ENCODE peak calls at places on chromosomes 11 and 22, in ten cellular contexts. X is mucosa of descending colon; I is stomach; B is naive thymus-derived CD4-positive, alpha-beta T cell; D is dorsolateral prefrontal cortex; K is fibroblast of the aortic adventitia; W is endodermal cell; J is left lung; Q is Peyer's patch; R is mesendoderm. Y is an unnamed sample.

GRCh38 chr22:32475428-32476010 is 908 bp downstream of the FBXO7 start:
- DNase-seq in X (peak), I (peak), B (no peak), D (no peak), K (peak), W (peak), J (peak), Q (peak), R (peak), Y (peak)

GRCh38 chr11:19100885-19101284 is 16.1 kb upstream of the ZDHHC13 start:
- DNase-seq in X (no peak), I (no peak), B (no peak), D (no peak), K (no peak), W (no peak), J (no peak), Q (no peak), R (no peak), Y (no peak)

GRCh38 chr11:86674965-86675364 is 2.5 kb upstream of the ME3 start:
- DNase-seq in X (no peak), I (no peak), B (no peak), D (no peak), K (no peak), W (no peak), J (no peak), Q (no peak), R (no peak), Y (no peak)

GRCh38 chr22:47901911-47902310 is 1139.5 kb downstream of the TBC1D22A start:
- DNase-seq in X (no peak), I (no peak), B (no peak), D (no peak), K (no peak), W (peak), J (no peak), Q (no peak), R (peak), Y (peak)

GRCh38 chr22:49570032-49570848 is 257.4 kb downstream of the BRD1 start:
- DNase-seq in X (no peak), I (peak), B (no peak), D (no peak), K (no peak), W (peak), J (peak), Q (peak), R (no peak), Y (peak)

GRCh38 chr11:14095882-14096281 is 133.4 kb downstream of the SPON1 start:
- DNase-seq in X (no peak), I (no peak), B (no peak), D (no peak), K (no peak), W (no peak), J (no peak), Q (no peak), R (no peak), Y (no peak)

GRCh38 chr11:126751242-126751641 is 249.3 kb downstream of the KIRREL3 start:
- DNase-seq in X (no peak), I (no peak), B (no peak), D (no peak), K (peak), W (no peak), J (no peak), Q (no peak), R (no peak), Y (no peak)

GRCh38 chr11:59222464-59223065 is 9.8 kb upstream of the MPEG1 start:
- DNase-seq in X (no peak), I (no peak), B (no peak), D (no peak), K (no peak), W (no peak), J (no peak), Q (no peak), R (no peak), Y (no peak)

GRCh38 chr11:61480936-61481335 is 27.6 kb upstream of the LRRC10B start:
- DNase-seq in X (peak), I (no peak), B (no peak), D (no peak), K (no peak), W (peak), J (no peak), Q (no peak), R (peak), Y (peak)

GRCh38 chr11:112366777-112367176 is 106.1 kb upstream of the PLET1 start:
- DNase-seq in X (no peak), I (no peak), B (no peak), D (no peak), K (no peak), W (no peak), J (no peak), Q (no peak), R (no peak), Y (no peak)

GRCh38 chr11:91248199-91248807 is 976.3 kb upstream of the FAT3 start:
- DNase-seq in X (peak), I (peak), B (no peak), D (peak), K (peak), W (peak), J (no peak), Q (no peak), R (peak), Y (no peak)

GRCh38 chr11:107590460-107591097 is 368 bp upstream of the ELMOD1 start:
- DNase-seq in X (no peak), I (no peak), B (no peak), D (no peak), K (no peak), W (peak), J (no peak), Q (no peak), R (no peak), Y (peak)

GRCh38 chr22:44182591-44183588 is 2.2 kb downstream of the PARVG start:
- DNase-seq in X (peak), I (peak), B (peak), D (no peak), K (no peak), W (no peak), J (peak), Q (peak), R (no peak), Y (no peak)

GRCh38 chr22:50737728-50738648 is at the start of gene ACR:
- DNase-seq in X (no peak), I (peak), B (no peak), D (no peak), K (no peak), W (peak), J (no peak), Q (peak), R (no peak), Y (no peak)

GRCh38 chr22:28015056-28015445 is 96.0 kb upstream of the PITPNB start:
- DNase-seq in X (no peak), I (no peak), B (no peak), D (no peak), K (no peak), W (no peak), J (peak), Q (no peak), R (no peak), Y (no peak)

GRCh38 chr11:134407321-134407828 is 4.7 kb downstream of the B3GAT1 start:
- DNase-seq in X (no peak), I (peak), B (no peak), D (no peak), K (no peak), W (no peak), J (no peak), Q (no peak), R (no peak), Y (peak)

GRCh38 chr22:39522567-39523300 is 2.4 kb downstream of the ATF4 start:
- DNase-seq in X (peak), I (peak), B (no peak), D (peak), K (peak), W (no peak), J (no peak), Q (no peak), R (no peak), Y (no peak)

GRCh38 chr22:18063311-18063710 is 14.5 kb upstream of the PEX26 start:
- DNase-seq in X (no peak), I (no peak), B (no peak), D (no peak), K (no peak), W (no peak), J (no peak), Q (no peak), R (no peak), Y (no peak)

GRCh38 chr11:44014968-44015623 is 32.7 kb upstream of the ACCSL start:
- DNase-seq in X (no peak), I (no peak), B (no peak), D (peak), K (peak), W (no peak), J (no peak), Q (peak), R (no peak), Y (peak)

GRCh38 chr11:67384851-67385366 is 6.9 kb upstream of the RAD9A start:
- DNase-seq in X (no peak), I (no peak), B (no peak), D (peak), K (peak), W (no peak), J (no peak), Q (no peak), R (no peak), Y (no peak)

GRCh38 chr11:61021661-61022212 is 50.3 kb downstream of the CD6 start:
- DNase-seq in X (peak), I (peak), B (peak), D (no peak), K (no peak), W (peak), J (peak), Q (peak), R (peak), Y (peak)

GRCh38 chr11:67504023-67504949 is 877 bp downstream of the PITPNM1 start:
- DNase-seq in X (peak), I (no peak), B (peak), D (no peak), K (no peak), W (peak), J (no peak), Q (no peak), R (no peak), Y (peak)

GRCh38 chr11:76789443-76789719 is 6.2 kb downstream of the TSKU start:
- DNase-seq in X (no peak), I (no peak), B (no peak), D (no peak), K (no peak), W (peak), J (peak), Q (peak), R (no peak), Y (no peak)

GRCh38 chr11:62909107-62909894 is 11.9 kb downstream of the CHRM1 start:
- DNase-seq in X (peak), I (peak), B (no peak), D (peak), K (peak), W (peak), J (peak), Q (peak), R (peak), Y (peak)

GRCh38 chr22:42001127-42001526 is 2.5 kb downstream of the WBP2NL start:
- DNase-seq in X (no peak), I (no peak), B (no peak), D (no peak), K (no peak), W (peak), J (no peak), Q (no peak), R (no peak), Y (no peak)

GRCh38 chr11:117437791-117438130 is 110.1 kb downstream of the CEP164 start:
- DNase-seq in X (no peak), I (no peak), B (no peak), D (no peak), K (no peak), W (no peak), J (no peak), Q (no peak), R (no peak), Y (no peak)

GRCh38 chr11:72609045-72609444 is 65.2 kb downstream of the PDE2A start:
- DNase-seq in X (no peak), I (no peak), B (peak), D (no peak), K (peak), W (no peak), J (no peak), Q (no peak), R (peak), Y (peak)

DNA sequence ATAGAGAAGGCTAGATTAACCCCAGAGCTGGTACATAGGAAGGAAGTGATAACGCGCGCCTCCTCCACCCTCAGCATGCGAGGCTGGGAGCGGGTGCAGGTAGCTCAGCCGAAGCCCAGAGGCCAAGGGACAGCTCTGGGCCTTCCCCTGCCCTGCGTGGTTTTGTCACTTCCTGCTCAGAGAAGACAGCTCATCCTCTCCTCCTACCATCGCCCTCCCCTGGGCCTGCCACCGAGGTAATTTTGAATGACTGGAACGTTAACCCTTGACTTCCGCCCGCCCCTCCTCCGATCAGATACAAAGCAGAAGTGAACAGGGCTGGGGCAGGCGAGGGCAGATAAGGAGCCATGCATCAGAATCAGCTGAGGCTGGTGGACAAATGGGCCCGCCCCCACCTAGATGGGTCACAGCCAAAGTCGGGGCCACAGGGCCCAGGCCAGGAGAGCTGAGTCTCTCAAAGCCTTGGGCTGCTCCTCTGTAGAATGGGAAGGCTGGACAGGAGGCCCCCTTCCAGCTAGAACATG is 1.6 kb downstream of the RAC2 start:
- DNase-seq in X (peak), I (peak), B (peak), D (no peak), K (no peak), W (peak), J (peak), Q (peak), R (peak), Y (peak)
- H3K4me3 ChIP-seq in X (no peak), I (peak), B (peak), D (no peak), K (no peak), W (no peak), J (no peak), Q (peak), R (no peak), Y (no peak)

DNA sequence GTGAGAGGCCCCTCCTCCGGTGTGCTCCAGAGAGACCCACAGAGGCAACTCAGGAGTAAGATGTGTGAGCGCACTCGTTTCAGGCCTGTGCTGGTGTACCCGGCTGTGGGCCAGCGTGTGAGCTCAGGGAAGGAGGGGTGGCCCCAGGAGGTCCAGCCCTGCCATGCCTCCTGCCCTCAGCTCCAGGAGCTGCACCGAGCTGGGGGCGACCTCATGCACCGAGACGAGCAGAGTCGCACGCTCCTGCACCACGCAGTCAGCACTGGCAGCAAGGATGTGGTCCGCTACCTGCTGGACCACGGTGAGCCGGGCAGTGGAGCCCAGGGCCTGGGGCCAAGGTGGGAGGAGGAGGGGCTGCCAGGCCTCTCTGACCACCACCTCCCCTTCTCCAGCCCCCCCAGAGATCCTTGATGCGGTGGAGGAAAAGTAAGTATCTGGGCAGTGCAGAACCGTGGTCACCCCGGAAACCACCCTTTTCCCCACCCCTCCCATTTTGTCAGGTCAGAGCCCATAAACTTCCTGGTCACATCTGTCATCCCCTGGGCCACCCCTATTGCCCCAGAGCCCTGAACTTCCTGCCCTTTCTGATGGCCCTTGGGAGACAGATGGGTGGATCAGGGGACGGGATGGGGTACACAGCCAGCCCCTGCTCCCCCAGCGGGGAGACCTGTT is 2.5 kb upstream of the MDK start:
- DNase-seq in X (no peak), I (no peak), B (no peak), D (no peak), K (no peak), W (no peak), J (no peak), Q (no peak), R (no peak), Y (peak)
- H3K4me3 ChIP-seq in X (no peak), I (no peak), B (no peak), D (no peak), K (no peak), W (no peak), J (no peak), Q (no peak), R (no peak), Y (no peak)

GRCh38 chr11:10674440-10674855 is 19.1 kb downstream of the IRAG1 start:
- DNase-seq in X (no peak), I (no peak), B (peak), D (no peak), K (peak), W (no peak), J (no peak), Q (no peak), R (no peak), Y (no peak)
- H3K4me3 ChIP-seq in X (no peak), I (no peak), B (no peak), D (peak), K (no peak), W (no peak), J (no peak), Q (no peak), R (no peak), Y (no peak)

GRCh38 chr11:120078397-120078796 is 59.5 kb downstream of the TRIM29 start:
- DNase-seq in X (no peak), I (no peak), B (no peak), D (no peak), K (no peak), W (no peak), J (no peak), Q (no peak), R (no peak), Y (no peak)
- H3K4me3 ChIP-seq in X (no peak), I (no peak), B (no peak), D (no peak), K (no peak), W (no peak), J (no peak), Q (no peak), R (no peak), Y (no peak)

GRCh38 chr22:37823134-37823985 is at the start of gene GALR3:
- DNase-seq in X (no peak), I (no peak), B (no peak), D (no peak), K (no peak), W (no peak), J (no peak), Q (no peak), R (no peak), Y (peak)

GRCh38 chr22:37827056-37827455 is 3.9 kb downstream of the GALR3 start:
- DNase-seq in X (no peak), I (no peak), B (no peak), D (peak), K (peak), W (no peak), J (no peak), Q (no peak), R (no peak), Y (peak)

GRCh38 chr22:37822079-37822833 is 926 bp upstream of the GALR3 start:
- DNase-seq in X (no peak), I (no peak), B (no peak), D (no peak), K (no peak), W (peak), J (no peak), Q (no peak), R (peak), Y (peak)

GRCh38 chr22:37820350-37820749 is 2.8 kb upstream of the GALR3 start:
- DNase-seq in X (no peak), I (no peak), B (no peak), D (no peak), K (no peak), W (no peak), J (no peak), Q (no peak), R (no peak), Y (no peak)

GRCh38 chr22:37824674-37825641 is 1.8 kb downstream of the GALR3 start:
- DNase-seq in X (no peak), I (no peak), B (no peak), D (no peak), K (peak), W (peak), J (no peak), Q (no peak), R (peak), Y (peak)
- H3K4me3 ChIP-seq in X (no peak), I (peak), B (no peak), D (no peak), K (peak), W (peak), J (no peak), Q (peak), R (peak), Y (peak)

Y was measured in H7.